ENCODE peak calls at places on chromosomes 11 and 22, in seven cellular contexts. U is cardiac muscle cell, X is ELF-1, Y is RCC 7860, A is caudate nucleus, D is KG1, E is C1 segment of cervical spinal cord. F is an unnamed sample.

GRCh38 chr11:46361283-46362145 is 14.3 kb downstream of the DGKZ start:
- DNase-seq in U (peak), X (no peak), Y (no peak), A (peak), D (peak), E (peak), F (no peak)

GRCh38 chr11:57781529-57781943 is 19.9 kb downstream of the CTNND1 start:
- DNase-seq in U (peak), X (peak), Y (no peak), A (no peak), D (no peak), E (no peak), F (peak)

GRCh38 chr22:39646614-39647210 is 76.2 kb downstream of the CACNA1I start:
- DNase-seq in U (peak), X (no peak), Y (no peak), A (no peak), D (no peak), E (no peak), F (no peak)

GRCh38 chr11:64339319-64339718 is 685 bp upstream of the CCDC88B start:
- DNase-seq in U (no peak), X (no peak), Y (no peak), A (no peak), D (no peak), E (no peak), F (no peak)

GRCh38 chr11:29227816-29228215 is 789.0 kb downstream of the KCNA4 start:
- DNase-seq in U (no peak), X (no peak), Y (no peak), A (no peak), D (no peak), E (no peak), F (no peak)

GRCh38 chr11:93100211-93100610 is 97.6 kb downstream of the SLC36A4 start:
- DNase-seq in U (no peak), X (no peak), Y (no peak), A (no peak), D (no peak), E (no peak), F (no peak)

GRCh38 chr11:34682822-34683221 is 61.9 kb downstream of the EHF start:
- DNase-seq in U (no peak), X (peak), Y (peak), A (no peak), D (no peak), E (no peak), F (no peak)

GRCh38 chr22:19761500-19762314 is 1.1 kb downstream of the TBX1 start:
- DNase-seq in U (peak), X (peak), Y (no peak), A (no peak), D (no peak), E (no peak), F (no peak)

GRCh38 chr11:126628790-126629621 is 273.5 kb downstream of the ST3GAL4 start:
- DNase-seq in U (no peak), X (no peak), Y (no peak), A (peak), D (no peak), E (peak), F (no peak)

GRCh38 chr11:125950696-125951645 is 5.1 kb downstream of the VSIG10L2 start:
- DNase-seq in U (no peak), X (no peak), Y (no peak), A (no peak), D (no peak), E (no peak), F (peak)

GRCh38 chr11:84901986-84902385 is 725.2 kb downstream of the DLG2 start:
- DNase-seq in U (peak), X (no peak), Y (no peak), A (no peak), D (no peak), E (no peak), F (no peak)